ENCODE peak calls at places on chromosomes 16 and 17, in eight cellular contexts. O, T, S, R, X, A, K and I are unnamed samples. For H3K27me3, the result is how much of the 10 kb centered on the place peaks cover.

GRCh38 chr17:37752482-37752881 is 7.6 kb upstream of the HNF1B start:
- DNase-seq in O (no peak), T (no peak), S (no peak), R (no peak), X (no peak), A (peak), K (no peak), I (no peak)

GRCh38 chr16:89602273-89602951 is 11.0 kb upstream of the DPEP1 start:
- DNase-seq in O (no peak), T (peak), S (peak), R (no peak), X (no peak), A (peak), K (peak), I (no peak)

GRCh38 chr16:14347706-14348105 is 276.6 kb downstream of the MRTFB start:
- DNase-seq in O (no peak), T (no peak), S (no peak), R (no peak), X (no peak), A (no peak), K (peak), I (no peak)

GRCh38 chr16:89040861-89041570 is 52.6 kb upstream of the ACSF3 start:
- DNase-seq in O (no peak), T (no peak), S (no peak), R (no peak), X (no peak), A (no peak), K (no peak), I (no peak)

GRCh38 chr17:44200478-44201155 is 933 bp upstream of the ATXN7L3 start:
- DNase-seq in O (no peak), T (no peak), S (peak), R (no peak), X (peak), A (no peak), K (no peak), I (peak)

GRCh38 chr16:50309527-50310307 is 43.4 kb downstream of the ADCY7 start:
- DNase-seq in O (peak), T (peak), S (no peak), R (no peak), X (peak), A (no peak), K (no peak), I (no peak)

GRCh38 chr17:8118769-8119574 is 658 bp upstream of the ALOXE3 start:
- DNase-seq in O (peak), T (peak), S (peak), R (peak), X (peak), A (peak), K (peak), I (peak)

GRCh38 chr17:60154616-60155426 is 5.0 kb downstream of the CA4 start:
- DNase-seq in O (no peak), T (no peak), S (peak), R (no peak), X (no peak), A (peak), K (peak), I (no peak)

GRCh38 chr16:35797811-35798210 is 2338.4 kb downstream of the TP53TG3F start:
- DNase-seq in O (no peak), T (no peak), S (no peak), R (no peak), X (no peak), A (no peak), K (no peak), I (no peak)

GRCh38 chr16:87958632-87959031 is 7.4 kb downstream of the BANP start:
- DNase-seq in O (no peak), T (no peak), S (no peak), R (no peak), X (no peak), A (no peak), K (no peak), I (no peak)

GRCh38 chr16:17423195-17423594 is 47.6 kb downstream of the XYLT1 start:
- DNase-seq in O (no peak), T (no peak), S (no peak), R (no peak), X (no peak), A (no peak), K (no peak), I (no peak)

GRCh38 chr16:54282202-54282922 is 4.2 kb downstream of the IRX3 start:
- DNase-seq in O (no peak), T (peak), S (no peak), R (no peak), X (no peak), A (no peak), K (peak), I (peak)

GRCh38 chr17:34673995-34674900 is 94.9 kb downstream of the TMEM132E start:
- DNase-seq in O (no peak), T (no peak), S (no peak), R (no peak), X (no peak), A (no peak), K (no peak), I (no peak)

GRCh38 chr16:74942977-74943918 is 41.7 kb downstream of the WDR59 start:
- DNase-seq in O (no peak), T (no peak), S (no peak), R (no peak), X (no peak), A (no peak), K (no peak), I (no peak)

GRCh38 chr17:33200116-33200515 is 93.0 kb downstream of the ASIC2 start:
- DNase-seq in O (no peak), T (no peak), S (no peak), R (no peak), X (no peak), A (peak), K (no peak), I (peak)

GRCh38 chr16:12674096-12674495 is 129.6 kb downstream of the CPPED1 start:
- DNase-seq in O (no peak), T (no peak), S (peak), R (no peak), X (no peak), A (peak), K (no peak), I (no peak)

GRCh38 chr17:67068999-67069398 is 24.6 kb downstream of the CACNG1 start:
- DNase-seq in O (no peak), T (no peak), S (no peak), R (no peak), X (no peak), A (peak), K (no peak), I (no peak)

GRCh38 chr17:29250666-29251065 is 4.0 kb downstream of the CRYBA1 start:
- DNase-seq in O (no peak), T (no peak), S (no peak), R (no peak), X (no peak), A (peak), K (no peak), I (no peak)

GRCh38 chr17:63694229-63694973 is 5.5 kb downstream of the LIMD2 start:
- DNase-seq in O (no peak), T (no peak), S (no peak), R (no peak), X (no peak), A (no peak), K (no peak), I (no peak)

GRCh38 chr16:87496101-87496801 is 3.4 kb upstream of the ZCCHC14 start:
- DNase-seq in O (peak), T (no peak), S (no peak), R (peak), X (no peak), A (no peak), K (no peak), I (no peak)

GRCh38 chr16:2663553-2664521 is 18.5 kb upstream of the KCTD5 start:
- DNase-seq in O (no peak), T (no peak), S (no peak), R (no peak), X (no peak), A (no peak), K (no peak), I (peak)

GRCh38 chr17:33892677-33893076 is 362.4 kb upstream of the CCL2 start:
- DNase-seq in O (no peak), T (no peak), S (no peak), R (no peak), X (no peak), A (no peak), K (no peak), I (no peak)

GRCh38 chr17:44363613-44364159 is at the start of gene FAM171A2:
- DNase-seq in O (peak), T (peak), S (peak), R (no peak), X (no peak), A (peak), K (peak), I (peak)

GRCh38 chr17:56675876-56676660 is 82.6 kb downstream of the NOG start:
- DNase-seq in O (no peak), T (no peak), S (no peak), R (no peak), X (no peak), A (no peak), K (no peak), I (no peak)

GRCh38 chr16:50114357-50115129 is 38.6 kb upstream of the TENT4B start:
- DNase-seq in O (no peak), T (no peak), S (no peak), R (no peak), X (no peak), A (no peak), K (no peak), I (no peak)

GRCh38 chr16:70715113-70715711 is 29.4 kb upstream of the MTSS2 start:
- DNase-seq in O (no peak), T (peak), S (no peak), R (no peak), X (no peak), A (peak), K (peak), I (peak)

GRCh38 chr16:55508941-55509920 is at the start of gene LPCAT2:
- DNase-seq in O (peak), T (peak), S (peak), R (no peak), X (peak), A (peak), K (peak), I (peak)

GRCh38 chr16:23330583-23331249 is 28.6 kb downstream of the SCNN1B start:
- DNase-seq in O (peak), T (no peak), S (no peak), R (no peak), X (no peak), A (no peak), K (no peak), I (peak)

GRCh38 chr17:52181842-52182241 is 23.3 kb upstream of the CA10 start:
- DNase-seq in O (no peak), T (no peak), S (no peak), R (no peak), X (no peak), A (no peak), K (no peak), I (no peak)

GRCh38 chr17:19766421-19767270 is 18.5 kb upstream of the ALDH3A1 start:
- DNase-seq in O (peak), T (peak), S (peak), R (no peak), X (peak), A (peak), K (peak), I (peak)

GRCh38 chr16:79278506-79278905 is 322.0 kb downstream of the MAF start:
- DNase-seq in O (no peak), T (no peak), S (no peak), R (no peak), X (no peak), A (no peak), K (no peak), I (peak)

GRCh38 chr17:45784293-45784582 is at the start of gene CRHR1:
- DNase-seq in O (no peak), T (no peak), S (no peak), R (no peak), X (no peak), A (no peak), K (no peak), I (no peak)

GRCh38 chr16:66935319-66936011 is at the start of gene CES2:
- DNase-seq in O (peak), T (peak), S (peak), R (no peak), X (peak), A (peak), K (peak), I (peak)

GRCh38 chr16:64365448-64365858 is 756.4 kb downstream of the CDH11 start:
- DNase-seq in O (no peak), T (no peak), S (peak), R (no peak), X (no peak), A (peak), K (no peak), I (no peak)

GRCh38 chr16:31190818-31191444 is 11.0 kb downstream of the FUS start:
- DNase-seq in O (no peak), T (no peak), S (no peak), R (no peak), X (no peak), A (no peak), K (no peak), I (no peak)

GRCh38 chr17:60893475-60893874 is 215.8 kb downstream of the BCAS3 start:
- DNase-seq in O (no peak), T (no peak), S (no peak), R (no peak), X (no peak), A (no peak), K (no peak), I (no peak)

GRCh38 chr16:9090101-9090959 is 1.1 kb upstream of the HAPSTR1 start:
- DNase-seq in O (peak), T (peak), S (peak), R (no peak), X (no peak), A (no peak), K (peak), I (peak)

GRCh38 chr17:8087075-8087941 is at the start of gene ALOX12B:
- DNase-seq in O (no peak), T (no peak), S (no peak), R (no peak), X (no peak), A (no peak), K (no peak), I (no peak)

GRCh38 chr17:51764387-51764971 is 394.0 kb downstream of the CA10 start:
- DNase-seq in O (no peak), T (peak), S (peak), R (peak), X (peak), A (peak), K (peak), I (peak)

GRCh38 chr17:73799781-73800627 is 155.8 kb upstream of the SDK2 start:
- DNase-seq in O (no peak), T (no peak), S (no peak), R (no peak), X (no peak), A (no peak), K (no peak), I (no peak)

GRCh38 chr17:850086-850827 is 68.1 kb downstream of the MRM3 start:
- DNase-seq in O (no peak), T (no peak), S (no peak), R (no peak), X (no peak), A (no peak), K (no peak), I (no peak)

GRCh38 chr17:848402-848801 is 66.2 kb downstream of the MRM3 start:
- DNase-seq in O (no peak), T (no peak), S (peak), R (no peak), X (no peak), A (no peak), K (peak), I (no peak)

GRCh38 chr17:846901-847777 is 65.0 kb downstream of the MRM3 start:
- DNase-seq in O (no peak), T (no peak), S (peak), R (no peak), X (no peak), A (peak), K (peak), I (no peak)

GRCh38 chr17:851986-852385 is 69.8 kb downstream of the MRM3 start:
- DNase-seq in O (no peak), T (no peak), S (no peak), R (no peak), X (no peak), A (no peak), K (no peak), I (no peak)

DNA sequence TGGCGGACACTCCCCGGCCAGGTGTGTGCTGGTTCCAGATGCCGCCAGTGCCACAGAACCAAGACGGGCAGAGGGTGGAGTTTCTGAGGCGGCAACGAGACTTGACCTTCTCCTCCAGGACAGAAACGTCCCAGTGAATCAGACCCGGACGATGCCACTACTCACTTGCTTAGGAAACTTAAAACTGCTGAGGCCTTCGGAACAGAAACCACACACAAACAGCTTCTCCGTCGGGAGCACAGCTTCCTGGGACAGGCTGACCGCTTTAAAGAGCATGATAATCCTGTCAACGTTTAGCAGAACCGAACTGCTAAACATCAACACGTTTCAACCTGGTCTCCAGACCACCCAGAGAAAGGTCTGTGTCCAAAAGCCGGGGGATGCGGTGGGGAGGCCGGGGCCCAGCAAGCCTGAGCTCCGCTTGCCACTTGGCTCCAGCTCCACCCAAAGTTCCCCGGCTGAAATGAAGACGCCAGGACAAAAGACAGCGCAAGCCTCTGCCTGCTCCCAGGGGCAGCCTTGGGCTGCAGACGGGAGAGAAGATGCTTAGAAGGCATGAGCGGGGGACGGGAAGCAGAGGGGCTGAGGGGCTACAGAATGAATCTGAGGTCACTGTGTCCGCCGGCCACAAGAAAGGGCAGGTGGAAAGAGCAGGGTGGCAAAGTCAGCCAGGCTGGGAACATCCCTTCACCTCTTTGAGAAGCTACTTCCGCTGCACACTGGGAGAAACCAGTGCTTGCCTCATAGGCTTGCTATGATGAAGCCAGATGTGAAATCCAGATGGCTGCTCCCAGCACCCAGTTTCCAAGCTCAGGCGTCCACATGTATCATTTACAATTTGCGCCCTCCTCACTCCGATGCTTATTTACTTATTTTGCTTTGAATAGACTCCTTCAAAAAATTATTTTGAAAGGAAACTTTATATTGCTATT is 68.9 kb downstream of the MRM3 start:
- DNase-seq in O (no peak), T (peak), S (no peak), R (no peak), X (no peak), A (peak), K (peak), I (no peak)
- TF ChIP-seq POLR2A in O (no peak), T (no peak), S (no peak), R (no peak), X (no peak), A (no peak), K (no peak), I (no peak)

GRCh38 chr16:84299734-84300440 is 5.2 kb downstream of the WFDC1 start:
- DNase-seq in O (no peak), T (no peak), S (no peak), R (no peak), X (no peak), A (no peak), K (no peak), I (no peak)
- H3K27me3 ChIP-seq in O (under half), T (under half), S (under half), R (under half), X (half or more), A (under half), K (under half), I (under half)

DNA sequence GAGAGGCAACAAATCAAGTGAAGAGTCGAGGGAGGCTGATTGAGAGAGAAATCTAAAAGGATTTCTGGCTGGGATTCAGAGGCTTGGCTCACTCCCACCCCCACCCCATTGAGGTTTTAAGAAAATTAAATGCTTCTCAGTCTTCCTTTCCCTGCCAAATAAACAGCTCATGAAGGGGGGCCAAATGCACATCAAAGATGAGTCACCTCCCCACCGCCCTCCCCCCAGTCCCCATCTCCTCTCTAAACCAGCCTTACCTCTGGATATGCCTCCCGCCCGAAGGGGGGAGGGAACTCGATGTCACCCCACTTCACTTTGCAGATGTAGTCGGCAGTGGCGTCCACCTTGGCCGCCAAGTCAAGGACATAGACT is 11.6 kb downstream of the ACLY start:
- DNase-seq in O (no peak), T (no peak), S (no peak), R (no peak), X (no peak), A (peak), K (no peak), I (no peak)
- TF ChIP-seq POLR2A in O (no peak), T (no peak), S (no peak), R (no peak), X (peak), A (no peak), K (no peak), I (no peak)

GRCh38 chr17:74943808-74944522 is 8.3 kb downstream of the OTOP3 start:
- DNase-seq in O (peak), T (no peak), S (no peak), R (no peak), X (no peak), A (no peak), K (no peak), I (peak)

GRCh38 chr17:74939534-74939933 is 3.8 kb downstream of the OTOP3 start:
- DNase-seq in O (no peak), T (no peak), S (no peak), R (no peak), X (no peak), A (no peak), K (no peak), I (no peak)

GRCh38 chr17:74938194-74938950 is 2.7 kb downstream of the OTOP3 start:
- DNase-seq in O (no peak), T (no peak), S (no peak), R (no peak), X (no peak), A (no peak), K (no peak), I (no peak)

GRCh38 chr17:74937064-74938051 is 1.7 kb downstream of the OTOP3 start:
- DNase-seq in O (no peak), T (no peak), S (no peak), R (no peak), X (no peak), A (no peak), K (no peak), I (no peak)

GRCh38 chr17:74941128-74941725 is 5.5 kb downstream of the OTOP3 start:
- DNase-seq in O (no peak), T (no peak), S (no peak), R (no peak), X (no peak), A (no peak), K (no peak), I (no peak)
- H3K27me3 ChIP-seq in O (under half), T (under half), S (under half), R (under half), X (half or more), A (half or more), K (half or more), I (half or more)

GRCh38 chr17:10198509-10199249 is at the start of gene GAS7:
- DNase-seq in O (peak), T (peak), S (no peak), R (no peak), X (no peak), A (peak), K (peak), I (peak)
- TF ChIP-seq POLR2A in O (no peak), T (no peak), S (no peak), R (no peak), X (no peak), A (no peak), K (peak), I (no peak)